ENCODE peak calls at places on chromosomes 13 and 19, in ten cellular contexts. V is natural killer cell treated with Interleukin-12 subunit alpha and Interleukin-12 subunit beta and Interleukin-15 and Interleukin-18, amount 100 ng/mL, for 72 hours; L is dorsolateral prefrontal cortex; O is SK-N-SH; Z is stimulated activated CD4-positive, alpha-beta T cell treated with anti-CD3 and anti-CD28 coated beads, Interleukin-4, amount 100 ng/mL, for 24 hours; U is anterior cingulate cortex; J is AG08395; H is fibroblast of the conjunctiva; P is ovary; C is progenitor cell of endocrine pancreas. D is an unnamed sample.

GRCh38 chr19:438416-438958 is 22.3 kb downstream of the SHC2 start:
- DNase-seq in Z (no peak), V (no peak), U (no peak), O (no peak), C (no peak), P (no peak), H (no peak), L (no peak), J (no peak), D (no peak)

GRCh38 chr13:38415233-38415632 is 65.6 kb downstream of the UFM1 start:
- DNase-seq in V (no peak), Z (no peak), U (no peak), O (no peak), J (no peak), P (no peak), H (no peak), L (no peak), C (no peak), D (no peak)

GRCh38 chr13:80235559-80236296 is 105.2 kb downstream of the SPRY2 start:
- DNase-seq in Z (no peak), V (no peak), U (no peak), J (no peak), C (no peak), P (no peak), H (no peak), L (no peak), O (no peak), D (no peak)

GRCh38 chr13:112231451-112232083 is 144.6 kb upstream of the SPACA7 start:
- DNase-seq in O (no peak), J (no peak), Z (no peak), C (no peak), H (no peak), L (no peak), V (no peak), U (no peak), P (no peak), D (no peak)

GRCh38 chr13:50951366-50951765 is 41.8 kb downstream of the RNASEH2B start:
- DNase-seq in Z (no peak), H (no peak), P (no peak), V (no peak), L (no peak), O (no peak), U (no peak), J (peak), C (no peak), D (no peak)

GRCh38 chr13:66965146-66965545 is 265.0 kb downstream of the PCDH9 start:
- DNase-seq in C (no peak), U (no peak), O (no peak), L (no peak), Z (no peak), H (no peak), V (no peak), P (no peak), J (no peak), D (no peak)

GRCh38 chr19:8988204-8988603 is 22.0 kb downstream of the MUC16 start:
- DNase-seq in C (no peak), V (no peak), U (no peak), J (no peak), O (no peak), P (no peak), L (no peak), H (no peak), Z (peak), D (no peak)

GRCh38 chr13:40272776-40273139 is 393.7 kb downstream of the FOXO1 start:
- DNase-seq in P (no peak), Z (no peak), U (no peak), C (no peak), O (no peak), V (no peak), J (no peak), H (no peak), L (no peak), D (no peak)

GRCh38 chr19:13277104-13277809 is 127.0 kb downstream of the IER2 start:
- DNase-seq in H (peak), Z (peak), J (peak), O (peak), U (peak), L (peak), C (peak), P (peak), V (peak), D (peak)

GRCh38 chr13:92734068-92734467 is 492.5 kb upstream of the GPC6 start:
- DNase-seq in L (no peak), H (no peak), C (no peak), P (no peak), J (no peak), V (no peak), O (peak), Z (no peak), U (no peak), D (no peak)

GRCh38 chr13:52053460-52053859 is 29.0 kb downstream of the UTP14C start:
- DNase-seq in O (peak), C (no peak), U (no peak), P (no peak), J (peak), Z (no peak), H (no peak), V (no peak), L (no peak), D (no peak)

GRCh38 chr19:19618384-19619051 is at the start of gene PBX4:
- DNase-seq in P (peak), Z (peak), H (peak), J (peak), L (peak), U (peak), V (peak), O (peak), C (peak), D (peak)

GRCh38 chr13:73059460-73060250 is 850 bp downstream of the KLF5 start:
- DNase-seq in J (peak), O (no peak), L (no peak), C (peak), U (peak), V (peak), Z (peak), H (no peak), P (peak), D (no peak)

GRCh38 chr19:5349041-5349440 is 8.4 kb upstream of the PTPRS start:
- DNase-seq in L (no peak), P (no peak), J (no peak), C (no peak), O (no peak), V (no peak), Z (no peak), U (no peak), H (no peak), D (no peak)

GRCh38 chr19:51086153-51086850 is 3.6 kb upstream of the KLK14 start:
- DNase-seq in O (no peak), J (no peak), P (no peak), L (no peak), Z (no peak), C (no peak), H (no peak), V (no peak), U (no peak), D (no peak)

GRCh38 chr19:1039646-1040475 is at the start of gene ABCA7:
- DNase-seq in L (peak), V (peak), Z (peak), C (peak), H (peak), P (peak), J (peak), O (peak), U (peak), D (peak)

GRCh38 chr19:35693835-35694599 is 10.3 kb upstream of the ZBTB32 start:
- DNase-seq in U (peak), P (peak), Z (peak), L (peak), V (peak), J (peak), H (peak), C (peak), O (peak), D (peak)

GRCh38 chr13:91564422-91564821 is 166.0 kb downstream of the GPC5 start:
- DNase-seq in O (peak), H (no peak), U (no peak), J (no peak), C (no peak), P (no peak), V (no peak), L (no peak), Z (no peak), D (no peak)

GRCh38 chr19:46732966-46733692 is 12.7 kb upstream of the FKRP start:
- DNase-seq in U (no peak), O (no peak), H (no peak), L (peak), P (no peak), Z (no peak), C (no peak), V (no peak), J (no peak), D (no peak)

GRCh38 chr19:8489591-8490394 is 12.6 kb downstream of the PRAM1 start:
- DNase-seq in P (no peak), L (no peak), U (no peak), J (no peak), Z (no peak), H (no peak), V (no peak), C (no peak), O (no peak), D (no peak)

GRCh38 chr13:51887441-51887840 is 25.7 kb downstream of the CCDC70 start:
- DNase-seq in H (no peak), Z (no peak), V (no peak), L (no peak), O (no peak), P (no peak), C (no peak), U (no peak), J (no peak), D (no peak)

GRCh38 chr13:32165791-32166190 is 134.2 kb downstream of the FRY start:
- DNase-seq in C (no peak), U (peak), L (peak), O (no peak), V (no peak), H (no peak), J (no peak), P (no peak), Z (no peak), D (no peak)

GRCh38 chr19:20318616-20319015 is 151.6 kb downstream of the ZNF486 start:
- DNase-seq in H (no peak), Z (no peak), O (no peak), C (no peak), J (no peak), U (no peak), V (no peak), P (no peak), L (no peak), D (no peak)

GRCh38 chr13:111281751-111282311 is 38.6 kb upstream of the TEX29 start:
- DNase-seq in U (no peak), C (no peak), O (no peak), V (no peak), P (no peak), J (peak), H (no peak), Z (no peak), L (no peak), D (no peak)

GRCh38 chr19:45251452-45252354 is 632 bp downstream of the MARK4 start:
- DNase-seq in J (peak), V (no peak), C (peak), O (peak), Z (no peak), H (no peak), U (no peak), P (peak), L (no peak), D (no peak)

GRCh38 chr19:3366104-3366760 is at the start of gene NFIC:
- DNase-seq in L (no peak), J (peak), U (peak), P (peak), H (peak), Z (peak), C (no peak), O (peak), V (no peak), D (peak)

GRCh38 chr13:67134322-67135129 is 95.6 kb downstream of the PCDH9 start:
- DNase-seq in V (no peak), H (no peak), U (no peak), J (no peak), P (no peak), C (no peak), Z (no peak), O (no peak), L (no peak), D (no peak)

GRCh38 chr19:54209058-54209747 is 8.5 kb downstream of the RPS9 start:
- DNase-seq in Z (no peak), O (peak), L (peak), J (no peak), U (no peak), V (peak), C (no peak), H (no peak), P (peak), D (no peak)

GRCh38 chr13:22162889-22163288 is 492.0 kb downstream of the FGF9 start:
- DNase-seq in H (no peak), L (no peak), Z (no peak), U (no peak), V (no peak), P (no peak), J (no peak), C (no peak), O (no peak), D (no peak)

GRCh38 chr19:44603201-44603945 is 10.0 kb upstream of the IGSF23 start:
- DNase-seq in V (no peak), Z (no peak), H (peak), P (no peak), L (no peak), C (no peak), U (no peak), J (peak), O (no peak), D (no peak)

GRCh38 chr19:38543807-38544568 is 73.8 kb downstream of the MAP4K1 start:
- DNase-seq in L (peak), P (peak), J (peak), V (peak), O (peak), H (peak), C (no peak), U (peak), Z (peak), D (peak)

GRCh38 chr13:48004201-48004600 is 3.1 kb upstream of the SUCLA2 start:
- DNase-seq in O (no peak), H (no peak), L (no peak), Z (no peak), V (no peak), C (no peak), U (peak), P (no peak), J (no peak), D (no peak)